ENCODE peak calls at places on chromosomes 13 and 19, in five cellular contexts. Y, P, K, A and O are unnamed samples.

GRCh38 chr13:64723735-64724134 is 2506.4 kb downstream of the PCDH9 start:
- DNase-seq in Y (no peak), K (peak), A (peak), P (no peak), O (no peak)

GRCh38 chr19:18223860-18224524 is 2.2 kb downstream of the PDE4C start:
- DNase-seq in K (no peak), A (peak), P (peak), Y (peak), O (no peak)

GRCh38 chr19:34974631-34975030 is 10.6 kb upstream of the ZNF792 start:
- DNase-seq in K (no peak), Y (no peak), A (no peak), P (no peak), O (no peak)

GRCh38 chr19:35792312-35792711 is 16.9 kb downstream of the ARHGAP33 start:
- DNase-seq in K (no peak), Y (no peak), P (no peak), A (no peak), O (no peak)

GRCh38 chr13:27919299-27919933 is 384 bp upstream of the PDX1 start:
- DNase-seq in A (peak), Y (no peak), K (no peak), P (no peak), O (no peak)

GRCh38 chr13:52195052-52195837 is 35.8 kb upstream of the NEK3 start:
- DNase-seq in P (peak), Y (peak), A (no peak), K (peak), O (peak)

GRCh38 chr19:45355402-45355801 is 14.9 kb downstream of the KLC3 start:
- DNase-seq in P (no peak), Y (no peak), A (no peak), K (no peak), O (no peak)

GRCh38 chr19:45117666-45118065 is 24.7 kb downstream of the PPP1R37 start:
- DNase-seq in K (no peak), A (no peak), Y (peak), P (no peak), O (no peak)

GRCh38 chr19:55536951-55537740 is at the start of gene SBK2:
- DNase-seq in Y (no peak), P (no peak), K (no peak), A (no peak), O (no peak)

GRCh38 chr19:49676136-49676689 is 858 bp upstream of the PRMT1 start:
- DNase-seq in P (peak), A (peak), Y (peak), K (peak), O (peak)

GRCh38 chr13:25478186-25478585 is 106.4 kb downstream of the ATP8A2 start:
- DNase-seq in P (no peak), A (no peak), K (no peak), Y (no peak), O (no peak)

GRCh38 chr19:5644051-5644450 is 21.2 kb downstream of the SAFB start:
- DNase-seq in A (no peak), P (no peak), K (peak), Y (no peak), O (no peak)

GRCh38 chr13:97005631-97006262 is 11.5 kb upstream of the OXGR1 start:
- DNase-seq in P (no peak), A (no peak), K (peak), Y (no peak), O (no peak)

GRCh38 chr13:23183292-23183691 is 2.5 kb downstream of the SGCG start:
- DNase-seq in P (no peak), Y (no peak), K (no peak), A (no peak), O (peak)

GRCh38 chr13:100848304-100848703 is 173.7 kb upstream of the TMTC4 start:
- DNase-seq in P (no peak), A (no peak), K (no peak), Y (no peak), O (no peak)

GRCh38 chr19:7520131-7521051 is 2.0 kb upstream of the MCOLN1 start:
- DNase-seq in A (no peak), Y (no peak), P (peak), K (no peak), O (no peak)
- H3K27ac ChIP-seq in A (no peak), Y (no peak), P (no peak), K (no peak), O (peak)

GRCh38 chr13:113545455-113545930 is 39.1 kb upstream of the TFDP1 start:
- DNase-seq in A (no peak), K (peak), P (no peak), Y (no peak), O (no peak)
- TF ChIP-seq POLR2A in A (no peak), K (no peak), P (no peak), Y (no peak), O (no peak)

GRCh38 chr13:45700971-45701900 is 884 bp upstream of the CBY2 start:
- DNase-seq in P (no peak), Y (no peak), K (no peak), A (no peak), O (no peak)

GRCh38 chr13:45705145-45705695 is 3.1 kb downstream of the CBY2 start:
- DNase-seq in K (no peak), A (no peak), Y (no peak), P (no peak), O (no peak)

GRCh38 chr13:45704211-45704739 is 2.2 kb downstream of the CBY2 start:
- DNase-seq in Y (no peak), K (no peak), A (no peak), P (no peak), O (no peak)

GRCh38 chr13:45702869-45703391 is 810 bp downstream of the CBY2 start:
- DNase-seq in P (no peak), K (no peak), Y (no peak), A (no peak), O (no peak)

DNA sequence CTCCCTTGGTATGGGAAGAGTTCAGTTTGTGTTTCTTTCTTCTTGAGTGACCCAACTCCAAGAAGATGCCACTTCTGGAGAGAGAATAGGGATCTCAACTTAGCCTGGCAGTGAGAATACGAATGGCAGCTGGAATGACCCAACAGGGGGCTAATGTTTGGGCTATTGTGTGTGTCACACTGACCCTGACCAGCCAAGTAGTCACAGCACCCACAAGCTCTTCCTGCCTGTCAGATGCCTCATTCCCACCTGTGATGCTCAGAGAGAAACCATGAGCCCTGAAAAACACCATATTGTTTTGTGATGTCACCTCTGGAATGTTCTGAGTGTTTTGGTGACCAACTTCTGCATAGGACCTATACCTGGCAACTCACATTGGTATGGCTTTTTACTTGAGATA is at the start of gene CBY2:
- DNase-seq in Y (no peak), A (no peak), K (no peak), P (no peak), O (no peak)
- H3K27ac ChIP-seq in Y (no peak), A (no peak), K (no peak), P (no peak), O (no peak)

DNA sequence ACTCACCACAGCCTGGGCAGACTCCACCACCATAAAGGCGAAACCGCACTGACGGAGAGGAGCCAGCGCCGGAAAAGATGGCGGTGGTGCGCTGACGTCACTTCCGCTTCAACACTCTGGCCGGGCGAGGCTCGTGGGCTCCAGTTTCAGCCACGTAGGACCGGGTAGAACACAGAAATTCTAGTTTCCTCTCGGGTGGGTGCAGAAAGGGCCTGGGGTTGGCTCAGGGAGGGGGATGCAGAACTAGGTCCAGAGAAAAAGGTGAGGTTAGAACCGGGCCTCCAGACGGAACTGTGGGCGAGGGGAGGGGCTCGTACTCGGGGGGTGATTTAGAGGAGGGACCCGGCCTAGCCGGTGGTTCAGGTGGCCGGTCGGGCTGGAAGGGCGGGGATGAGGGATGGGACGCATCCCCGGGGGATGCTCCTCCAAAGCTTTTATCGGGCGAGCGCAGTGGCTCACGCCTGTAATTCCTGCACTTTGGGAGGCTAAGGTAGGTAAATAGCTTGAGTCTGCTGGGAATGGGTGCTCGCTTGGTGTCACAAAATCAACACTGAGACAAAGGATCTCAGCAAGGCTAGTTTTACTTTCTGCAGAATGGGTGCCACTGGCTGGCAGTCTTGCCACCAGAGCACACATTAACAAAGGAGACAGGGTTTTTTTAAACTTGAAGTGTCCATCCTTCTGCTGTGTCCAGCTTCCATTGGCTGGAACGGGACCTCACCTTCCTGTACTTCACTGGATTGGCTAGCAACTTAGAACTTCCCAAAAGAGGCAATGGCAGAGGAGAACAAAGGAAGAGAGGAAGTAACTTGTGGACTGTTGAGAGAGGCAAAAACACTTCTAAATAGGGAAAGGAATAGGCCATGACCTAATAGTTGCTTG is at the start of gene ZNF561:
- DNase-seq in P (peak), A (peak), K (peak), Y (peak), O (peak)
- TF ChIP-seq POLR2A in P (no peak), A (peak), K (peak), Y (peak), O (no peak)

GRCh38 chr19:1027953-1028902 is 1.8 kb downstream of the CNN2 start:
- DNase-seq in P (peak), Y (peak), K (peak), A (peak), O (no peak)
- H3K27ac ChIP-seq in P (peak), Y (peak), K (peak), A (peak), O (peak)

GRCh38 chr19:3056454-3057016 is 5.8 kb downstream of the TLE5 start:
- DNase-seq in P (no peak), K (no peak), A (no peak), Y (no peak), O (no peak)
- TF ChIP-seq POLR2A in P (no peak), K (no peak), A (no peak), Y (no peak), O (no peak)